ENCODE peak calls at places on chromosomes 5 and 9, in ten cellular contexts. One of them, this sample, is unnamed.

GRCh38 chr9:27602107-27602836 is 29.0 kb upstream of the C9orf72 start:
- DNase-seq in stimulated activated CD8-positive, alpha-beta memory T cell treated with anti-CD3 and anti-CD28 coated beads, Interleukin-4, amount 100 ng/mL, for 24 hours: no peak
- DNase-seq in T-helper 2 cell: no peak
- DNase-seq in naive thymus-derived CD8-positive, alpha-beta T cell: no peak
- DNase-seq in cardiac fibroblast: no peak
- DNase-seq in IMR-90: no peak
- DNase-seq in mesothelial cell of epicardium: no peak
- DNase-seq in NCI-H1930: no peak
- DNase-seq in brain microvascular endothelial cell: no peak
- DNase-seq in M059J: no peak
- DNase-seq in this sample: no peak

GRCh38 chr5:98301567-98301966 is 471.9 kb upstream of the RGMB start:
- DNase-seq in naive thymus-derived CD8-positive, alpha-beta T cell: no peak
- DNase-seq in mesothelial cell of epicardium: no peak
- DNase-seq in M059J: no peak
- DNase-seq in IMR-90: no peak
- DNase-seq in stimulated activated CD8-positive, alpha-beta memory T cell treated with anti-CD3 and anti-CD28 coated beads, Interleukin-4, amount 100 ng/mL, for 24 hours: no peak
- DNase-seq in cardiac fibroblast: no peak
- DNase-seq in T-helper 2 cell: no peak
- DNase-seq in brain microvascular endothelial cell: no peak
- DNase-seq in NCI-H1930: no peak
- DNase-seq in this sample: no peak

GRCh38 chr5:116576043-116576713 is 1.6 kb upstream of the SEMA6A start:
- DNase-seq in naive thymus-derived CD8-positive, alpha-beta T cell: no peak
- DNase-seq in cardiac fibroblast: peak
- DNase-seq in mesothelial cell of epicardium: peak
- DNase-seq in brain microvascular endothelial cell: no peak
- DNase-seq in M059J: peak
- DNase-seq in T-helper 2 cell: no peak
- DNase-seq in NCI-H1930: peak
- DNase-seq in IMR-90: peak
- DNase-seq in stimulated activated CD8-positive, alpha-beta memory T cell treated with anti-CD3 and anti-CD28 coated beads, Interleukin-4, amount 100 ng/mL, for 24 hours: peak
- DNase-seq in this sample: peak

GRCh38 chr9:128314697-128315096 is 7.5 kb downstream of the TRUB2 start:
- DNase-seq in IMR-90: no peak
- DNase-seq in M059J: no peak
- DNase-seq in T-helper 2 cell: no peak
- DNase-seq in mesothelial cell of epicardium: no peak
- DNase-seq in naive thymus-derived CD8-positive, alpha-beta T cell: no peak
- DNase-seq in cardiac fibroblast: no peak
- DNase-seq in brain microvascular endothelial cell: no peak
- DNase-seq in NCI-H1930: no peak
- DNase-seq in stimulated activated CD8-positive, alpha-beta memory T cell treated with anti-CD3 and anti-CD28 coated beads, Interleukin-4, amount 100 ng/mL, for 24 hours: no peak
- DNase-seq in this sample: no peak

GRCh38 chr9:135241381-135242380 is 154.2 kb downstream of the OLFM1 start:
- DNase-seq in mesothelial cell of epicardium: no peak
- DNase-seq in T-helper 2 cell: peak
- DNase-seq in IMR-90: no peak
- DNase-seq in NCI-H1930: no peak
- DNase-seq in naive thymus-derived CD8-positive, alpha-beta T cell: no peak
- DNase-seq in brain microvascular endothelial cell: no peak
- DNase-seq in cardiac fibroblast: no peak
- DNase-seq in M059J: no peak
- DNase-seq in stimulated activated CD8-positive, alpha-beta memory T cell treated with anti-CD3 and anti-CD28 coated beads, Interleukin-4, amount 100 ng/mL, for 24 hours: no peak
- DNase-seq in this sample: peak

GRCh38 chr9:127796225-127796813 is 6.4 kb upstream of the FPGS start:
- DNase-seq in NCI-H1930: no peak
- DNase-seq in brain microvascular endothelial cell: no peak
- DNase-seq in naive thymus-derived CD8-positive, alpha-beta T cell: no peak
- DNase-seq in stimulated activated CD8-positive, alpha-beta memory T cell treated with anti-CD3 and anti-CD28 coated beads, Interleukin-4, amount 100 ng/mL, for 24 hours: no peak
- DNase-seq in IMR-90: peak
- DNase-seq in M059J: peak
- DNase-seq in mesothelial cell of epicardium: no peak
- DNase-seq in cardiac fibroblast: no peak
- DNase-seq in T-helper 2 cell: no peak
- DNase-seq in this sample: peak

GRCh38 chr5:100690036-100690560 is 154.9 kb downstream of the FAM174A start:
- DNase-seq in mesothelial cell of epicardium: no peak
- DNase-seq in IMR-90: peak
- DNase-seq in M059J: peak
- DNase-seq in naive thymus-derived CD8-positive, alpha-beta T cell: no peak
- DNase-seq in brain microvascular endothelial cell: peak
- DNase-seq in stimulated activated CD8-positive, alpha-beta memory T cell treated with anti-CD3 and anti-CD28 coated beads, Interleukin-4, amount 100 ng/mL, for 24 hours: no peak
- DNase-seq in cardiac fibroblast: no peak
- DNase-seq in NCI-H1930: no peak
- DNase-seq in T-helper 2 cell: no peak
- DNase-seq in this sample: no peak

GRCh38 chr5:142280066-142281011 is 44.5 kb downstream of the SPRY4 start:
- DNase-seq in IMR-90: peak
- DNase-seq in T-helper 2 cell: no peak
- DNase-seq in stimulated activated CD8-positive, alpha-beta memory T cell treated with anti-CD3 and anti-CD28 coated beads, Interleukin-4, amount 100 ng/mL, for 24 hours: no peak
- DNase-seq in cardiac fibroblast: peak
- DNase-seq in M059J: peak
- DNase-seq in brain microvascular endothelial cell: peak
- DNase-seq in naive thymus-derived CD8-positive, alpha-beta T cell: no peak
- DNase-seq in NCI-H1930: no peak
- DNase-seq in mesothelial cell of epicardium: no peak
- DNase-seq in this sample: peak

GRCh38 chr5:177029498-177029897 is 7.0 kb downstream of the ZNF346 start:
- DNase-seq in naive thymus-derived CD8-positive, alpha-beta T cell: no peak
- DNase-seq in T-helper 2 cell: no peak
- DNase-seq in IMR-90: no peak
- DNase-seq in stimulated activated CD8-positive, alpha-beta memory T cell treated with anti-CD3 and anti-CD28 coated beads, Interleukin-4, amount 100 ng/mL, for 24 hours: no peak
- DNase-seq in NCI-H1930: no peak
- DNase-seq in M059J: no peak
- DNase-seq in brain microvascular endothelial cell: no peak
- DNase-seq in mesothelial cell of epicardium: no peak
- DNase-seq in cardiac fibroblast: no peak
- DNase-seq in this sample: no peak

GRCh38 chr9:136023401-136024225 is 62.4 kb upstream of the UBAC1 start:
- DNase-seq in naive thymus-derived CD8-positive, alpha-beta T cell: no peak
- DNase-seq in NCI-H1930: no peak
- DNase-seq in stimulated activated CD8-positive, alpha-beta memory T cell treated with anti-CD3 and anti-CD28 coated beads, Interleukin-4, amount 100 ng/mL, for 24 hours: no peak
- DNase-seq in T-helper 2 cell: no peak
- DNase-seq in M059J: no peak
- DNase-seq in mesothelial cell of epicardium: no peak
- DNase-seq in brain microvascular endothelial cell: peak
- DNase-seq in IMR-90: peak
- DNase-seq in cardiac fibroblast: peak
- DNase-seq in this sample: no peak

GRCh38 chr5:103454774-103455173 is 107.8 kb downstream of the NUDT12 start:
- DNase-seq in brain microvascular endothelial cell: no peak
- DNase-seq in IMR-90: peak
- DNase-seq in stimulated activated CD8-positive, alpha-beta memory T cell treated with anti-CD3 and anti-CD28 coated beads, Interleukin-4, amount 100 ng/mL, for 24 hours: no peak
- DNase-seq in mesothelial cell of epicardium: no peak
- DNase-seq in M059J: peak
- DNase-seq in NCI-H1930: no peak
- DNase-seq in cardiac fibroblast: peak
- DNase-seq in T-helper 2 cell: no peak
- DNase-seq in naive thymus-derived CD8-positive, alpha-beta T cell: no peak
- DNase-seq in this sample: no peak

GRCh38 chr9:6605202-6605601 is 40.3 kb downstream of the GLDC start:
- DNase-seq in brain microvascular endothelial cell: no peak
- DNase-seq in cardiac fibroblast: no peak
- DNase-seq in T-helper 2 cell: no peak
- DNase-seq in mesothelial cell of epicardium: no peak
- DNase-seq in M059J: no peak
- DNase-seq in IMR-90: no peak
- DNase-seq in NCI-H1930: no peak
- DNase-seq in stimulated activated CD8-positive, alpha-beta memory T cell treated with anti-CD3 and anti-CD28 coated beads, Interleukin-4, amount 100 ng/mL, for 24 hours: no peak
- DNase-seq in naive thymus-derived CD8-positive, alpha-beta T cell: no peak
- DNase-seq in this sample: peak

GRCh38 chr5:142670811-142671210 is 15.1 kb downstream of the FGF1 start:
- DNase-seq in M059J: no peak
- DNase-seq in mesothelial cell of epicardium: no peak
- DNase-seq in stimulated activated CD8-positive, alpha-beta memory T cell treated with anti-CD3 and anti-CD28 coated beads, Interleukin-4, amount 100 ng/mL, for 24 hours: no peak
- DNase-seq in IMR-90: peak
- DNase-seq in brain microvascular endothelial cell: no peak
- DNase-seq in NCI-H1930: no peak
- DNase-seq in T-helper 2 cell: no peak
- DNase-seq in cardiac fibroblast: no peak
- DNase-seq in naive thymus-derived CD8-positive, alpha-beta T cell: no peak
- DNase-seq in this sample: no peak

GRCh38 chr5:29079771-29080170 is 2041.4 kb upstream of the CDH9 start:
- DNase-seq in T-helper 2 cell: no peak
- DNase-seq in mesothelial cell of epicardium: no peak
- DNase-seq in cardiac fibroblast: no peak
- DNase-seq in M059J: no peak
- DNase-seq in NCI-H1930: no peak
- DNase-seq in naive thymus-derived CD8-positive, alpha-beta T cell: no peak
- DNase-seq in IMR-90: no peak
- DNase-seq in stimulated activated CD8-positive, alpha-beta memory T cell treated with anti-CD3 and anti-CD28 coated beads, Interleukin-4, amount 100 ng/mL, for 24 hours: no peak
- DNase-seq in brain microvascular endothelial cell: no peak
- DNase-seq in this sample: no peak

GRCh38 chr5:32753765-32754164 is 42.6 kb downstream of the NPR3 start:
- DNase-seq in mesothelial cell of epicardium: no peak
- DNase-seq in NCI-H1930: no peak
- DNase-seq in brain microvascular endothelial cell: peak
- DNase-seq in T-helper 2 cell: no peak
- DNase-seq in cardiac fibroblast: peak
- DNase-seq in naive thymus-derived CD8-positive, alpha-beta T cell: no peak
- DNase-seq in IMR-90: peak
- DNase-seq in M059J: peak
- DNase-seq in stimulated activated CD8-positive, alpha-beta memory T cell treated with anti-CD3 and anti-CD28 coated beads, Interleukin-4, amount 100 ng/mL, for 24 hours: no peak
- DNase-seq in this sample: no peak

GRCh38 chr9:101254733-101255473 is 129.9 kb downstream of the BAAT start:
- DNase-seq in mesothelial cell of epicardium: no peak
- DNase-seq in stimulated activated CD8-positive, alpha-beta memory T cell treated with anti-CD3 and anti-CD28 coated beads, Interleukin-4, amount 100 ng/mL, for 24 hours: no peak
- DNase-seq in NCI-H1930: no peak
- DNase-seq in naive thymus-derived CD8-positive, alpha-beta T cell: no peak
- DNase-seq in cardiac fibroblast: no peak
- DNase-seq in M059J: no peak
- DNase-seq in IMR-90: no peak
- DNase-seq in T-helper 2 cell: no peak
- DNase-seq in brain microvascular endothelial cell: no peak
- DNase-seq in this sample: no peak

GRCh38 chr5:135829681-135830383 is 4.6 kb upstream of the SLC25A48 start:
- DNase-seq in mesothelial cell of epicardium: peak
- DNase-seq in cardiac fibroblast: peak
- DNase-seq in stimulated activated CD8-positive, alpha-beta memory T cell treated with anti-CD3 and anti-CD28 coated beads, Interleukin-4, amount 100 ng/mL, for 24 hours: peak
- DNase-seq in IMR-90: peak
- DNase-seq in M059J: peak
- DNase-seq in NCI-H1930: peak
- DNase-seq in naive thymus-derived CD8-positive, alpha-beta T cell: no peak
- DNase-seq in T-helper 2 cell: no peak
- DNase-seq in brain microvascular endothelial cell: peak
- DNase-seq in this sample: peak

GRCh38 chr5:61069150-61069549 is 93.1 kb downstream of the SMIM15 start:
- DNase-seq in cardiac fibroblast: no peak
- DNase-seq in naive thymus-derived CD8-positive, alpha-beta T cell: no peak
- DNase-seq in mesothelial cell of epicardium: no peak
- DNase-seq in IMR-90: no peak
- DNase-seq in brain microvascular endothelial cell: no peak
- DNase-seq in NCI-H1930: no peak
- DNase-seq in stimulated activated CD8-positive, alpha-beta memory T cell treated with anti-CD3 and anti-CD28 coated beads, Interleukin-4, amount 100 ng/mL, for 24 hours: no peak
- DNase-seq in T-helper 2 cell: no peak
- DNase-seq in M059J: no peak
- DNase-seq in this sample: no peak

GRCh38 chr5:141040093-141040762 is 10.9 kb upstream of the PCDHB1 start:
- DNase-seq in naive thymus-derived CD8-positive, alpha-beta T cell: no peak
- DNase-seq in IMR-90: no peak
- DNase-seq in T-helper 2 cell: no peak
- DNase-seq in brain microvascular endothelial cell: no peak
- DNase-seq in stimulated activated CD8-positive, alpha-beta memory T cell treated with anti-CD3 and anti-CD28 coated beads, Interleukin-4, amount 100 ng/mL, for 24 hours: no peak
- DNase-seq in NCI-H1930: peak
- DNase-seq in cardiac fibroblast: peak
- DNase-seq in M059J: peak
- DNase-seq in mesothelial cell of epicardium: peak
- DNase-seq in this sample: peak

GRCh38 chr9:76717176-76717575 is 47.1 kb upstream of the PCA3 start:
- DNase-seq in M059J: no peak
- DNase-seq in T-helper 2 cell: no peak
- DNase-seq in NCI-H1930: no peak
- DNase-seq in mesothelial cell of epicardium: no peak
- DNase-seq in stimulated activated CD8-positive, alpha-beta memory T cell treated with anti-CD3 and anti-CD28 coated beads, Interleukin-4, amount 100 ng/mL, for 24 hours: no peak
- DNase-seq in cardiac fibroblast: no peak
- DNase-seq in brain microvascular endothelial cell: no peak
- DNase-seq in IMR-90: no peak
- DNase-seq in naive thymus-derived CD8-positive, alpha-beta T cell: no peak
- DNase-seq in this sample: no peak

This sample was measured in Daoy.